ENCODE peak calls at places on chromosomes 13 and 19, in ten cellular contexts. One of them, this sample, is unnamed.

GRCh38 chr19:55228403-55229031 is at the start of gene TMEM86B:
- DNase-seq in upper lobe of right lung: no peak
- DNase-seq in body of pancreas: no peak
- DNase-seq in psoas muscle: no peak
- DNase-seq in lower lobe of right lung: no peak
- DNase-seq in mammary epithelial cell: no peak
- DNase-seq in CD4-positive, CD25-positive, alpha-beta regulatory T cell: no peak
- DNase-seq in H1: no peak
- DNase-seq in left lung: no peak
- DNase-seq in tibial nerve: no peak
- DNase-seq in this sample: no peak

GRCh38 chr19:42191855-42192254 is 25.6 kb downstream of the DEDD2 start:
- DNase-seq in lower lobe of right lung: no peak
- DNase-seq in body of pancreas: peak
- DNase-seq in psoas muscle: no peak
- DNase-seq in mammary epithelial cell: peak
- DNase-seq in upper lobe of right lung: no peak
- DNase-seq in H1: no peak
- DNase-seq in tibial nerve: no peak
- DNase-seq in CD4-positive, CD25-positive, alpha-beta regulatory T cell: no peak
- DNase-seq in left lung: no peak
- DNase-seq in this sample: no peak

GRCh38 chr19:35673121-35673804 is 6.9 kb downstream of the UPK1A start:
- DNase-seq in tibial nerve: no peak
- DNase-seq in H1: peak
- DNase-seq in upper lobe of right lung: peak
- DNase-seq in psoas muscle: peak
- DNase-seq in mammary epithelial cell: peak
- DNase-seq in body of pancreas: peak
- DNase-seq in CD4-positive, CD25-positive, alpha-beta regulatory T cell: no peak
- DNase-seq in left lung: no peak
- DNase-seq in lower lobe of right lung: no peak
- DNase-seq in this sample: no peak

GRCh38 chr13:99766641-99767045 is 204.9 kb downstream of the ZIC5 start:
- DNase-seq in tibial nerve: no peak
- DNase-seq in mammary epithelial cell: no peak
- DNase-seq in left lung: no peak
- DNase-seq in psoas muscle: no peak
- DNase-seq in lower lobe of right lung: no peak
- DNase-seq in H1: peak
- DNase-seq in upper lobe of right lung: no peak
- DNase-seq in body of pancreas: no peak
- DNase-seq in CD4-positive, CD25-positive, alpha-beta regulatory T cell: no peak
- DNase-seq in this sample: no peak

GRCh38 chr19:33293255-33294057 is 8.9 kb downstream of the CEBPA start:
- DNase-seq in lower lobe of right lung: peak
- DNase-seq in H1: no peak
- DNase-seq in body of pancreas: peak
- DNase-seq in CD4-positive, CD25-positive, alpha-beta regulatory T cell: no peak
- DNase-seq in psoas muscle: peak
- DNase-seq in tibial nerve: no peak
- DNase-seq in upper lobe of right lung: peak
- DNase-seq in mammary epithelial cell: peak
- DNase-seq in left lung: no peak
- DNase-seq in this sample: no peak

GRCh38 chr19:12365094-12365371 is 450 bp downstream of the ZNF442 start:
- DNase-seq in upper lobe of right lung: no peak
- DNase-seq in left lung: peak
- DNase-seq in tibial nerve: no peak
- DNase-seq in H1: no peak
- DNase-seq in mammary epithelial cell: peak
- DNase-seq in psoas muscle: no peak
- DNase-seq in body of pancreas: peak
- DNase-seq in lower lobe of right lung: no peak
- DNase-seq in CD4-positive, CD25-positive, alpha-beta regulatory T cell: no peak
- DNase-seq in this sample: peak

GRCh38 chr13:92074658-92075057 is 676.2 kb downstream of the GPC5 start:
- DNase-seq in upper lobe of right lung: no peak
- DNase-seq in left lung: no peak
- DNase-seq in tibial nerve: no peak
- DNase-seq in H1: no peak
- DNase-seq in lower lobe of right lung: no peak
- DNase-seq in body of pancreas: peak
- DNase-seq in mammary epithelial cell: no peak
- DNase-seq in CD4-positive, CD25-positive, alpha-beta regulatory T cell: no peak
- DNase-seq in psoas muscle: no peak
- DNase-seq in this sample: no peak

GRCh38 chr13:91017669-91018053 is 329.8 kb upstream of the MIR17HG start:
- DNase-seq in psoas muscle: no peak
- DNase-seq in upper lobe of right lung: peak
- DNase-seq in CD4-positive, CD25-positive, alpha-beta regulatory T cell: no peak
- DNase-seq in H1: peak
- DNase-seq in left lung: no peak
- DNase-seq in tibial nerve: no peak
- DNase-seq in body of pancreas: peak
- DNase-seq in mammary epithelial cell: peak
- DNase-seq in lower lobe of right lung: no peak
- DNase-seq in this sample: no peak

GRCh38 chr19:11377237-11377636 is 2.8 kb downstream of the SWSAP1 start:
- DNase-seq in body of pancreas: peak
- DNase-seq in lower lobe of right lung: no peak
- DNase-seq in psoas muscle: no peak
- DNase-seq in tibial nerve: peak
- DNase-seq in CD4-positive, CD25-positive, alpha-beta regulatory T cell: no peak
- DNase-seq in mammary epithelial cell: peak
- DNase-seq in upper lobe of right lung: no peak
- DNase-seq in H1: no peak
- DNase-seq in left lung: peak
- DNase-seq in this sample: no peak

GRCh38 chr19:51508059-51508733 is 6.6 kb upstream of the SIGLEC12 start:
- DNase-seq in body of pancreas: no peak
- DNase-seq in H1: no peak
- DNase-seq in left lung: no peak
- DNase-seq in lower lobe of right lung: no peak
- DNase-seq in psoas muscle: no peak
- DNase-seq in tibial nerve: no peak
- DNase-seq in mammary epithelial cell: no peak
- DNase-seq in CD4-positive, CD25-positive, alpha-beta regulatory T cell: no peak
- DNase-seq in upper lobe of right lung: no peak
- DNase-seq in this sample: no peak

GRCh38 chr19:29260477-29261317 is 47.7 kb upstream of the UQCRFS1 start:
- DNase-seq in upper lobe of right lung: no peak
- DNase-seq in left lung: no peak
- DNase-seq in CD4-positive, CD25-positive, alpha-beta regulatory T cell: no peak
- DNase-seq in mammary epithelial cell: no peak
- DNase-seq in psoas muscle: peak
- DNase-seq in lower lobe of right lung: no peak
- DNase-seq in H1: peak
- DNase-seq in tibial nerve: no peak
- DNase-seq in body of pancreas: no peak
- DNase-seq in this sample: no peak

GRCh38 chr13:23889598-23890224 is 511 bp upstream of the MIPEP start:
- DNase-seq in tibial nerve: no peak
- DNase-seq in lower lobe of right lung: no peak
- DNase-seq in upper lobe of right lung: no peak
- DNase-seq in CD4-positive, CD25-positive, alpha-beta regulatory T cell: no peak
- DNase-seq in body of pancreas: no peak
- DNase-seq in left lung: no peak
- DNase-seq in H1: no peak
- DNase-seq in mammary epithelial cell: no peak
- DNase-seq in psoas muscle: no peak
- DNase-seq in this sample: no peak

GRCh38 chr19:32498641-32499200 is 82.3 kb upstream of the PDCD5 start:
- DNase-seq in tibial nerve: no peak
- DNase-seq in left lung: no peak
- DNase-seq in lower lobe of right lung: no peak
- DNase-seq in body of pancreas: no peak
- DNase-seq in mammary epithelial cell: no peak
- DNase-seq in psoas muscle: no peak
- DNase-seq in upper lobe of right lung: no peak
- DNase-seq in H1: no peak
- DNase-seq in CD4-positive, CD25-positive, alpha-beta regulatory T cell: no peak
- DNase-seq in this sample: no peak

GRCh38 chr13:73138276-73138950 is 79.6 kb downstream of the KLF5 start:
- DNase-seq in body of pancreas: peak
- DNase-seq in mammary epithelial cell: no peak
- DNase-seq in upper lobe of right lung: no peak
- DNase-seq in lower lobe of right lung: no peak
- DNase-seq in left lung: peak
- DNase-seq in psoas muscle: no peak
- DNase-seq in H1: no peak
- DNase-seq in CD4-positive, CD25-positive, alpha-beta regulatory T cell: no peak
- DNase-seq in tibial nerve: no peak
- DNase-seq in this sample: no peak

GRCh38 chr13:110713981-110714797 is 689 bp downstream of the ING1 start:
- DNase-seq in psoas muscle: peak
- DNase-seq in lower lobe of right lung: peak
- DNase-seq in left lung: peak
- DNase-seq in H1: peak
- DNase-seq in mammary epithelial cell: peak
- DNase-seq in body of pancreas: peak
- DNase-seq in tibial nerve: peak
- DNase-seq in upper lobe of right lung: peak
- DNase-seq in CD4-positive, CD25-positive, alpha-beta regulatory T cell: peak
- DNase-seq in this sample: peak

GRCh38 chr19:38433268-38433733 is at the start of gene RYR1:
- DNase-seq in psoas muscle: peak
- DNase-seq in lower lobe of right lung: peak
- DNase-seq in H1: peak
- DNase-seq in mammary epithelial cell: no peak
- DNase-seq in tibial nerve: peak
- DNase-seq in upper lobe of right lung: peak
- DNase-seq in body of pancreas: peak
- DNase-seq in left lung: peak
- DNase-seq in CD4-positive, CD25-positive, alpha-beta regulatory T cell: peak
- DNase-seq in this sample: no peak
- H3K27ac ChIP-seq in psoas muscle: peak
- H3K27ac ChIP-seq in lower lobe of right lung: no peak
- H3K27ac ChIP-seq in H1: peak
- H3K27ac ChIP-seq in mammary epithelial cell: no peak
- H3K27ac ChIP-seq in tibial nerve: no peak
- H3K27ac ChIP-seq in upper lobe of right lung: no peak
- H3K27ac ChIP-seq in body of pancreas: no peak
- H3K27ac ChIP-seq in left lung: no peak
- H3K27ac ChIP-seq in CD4-positive, CD25-positive, alpha-beta regulatory T cell: no peak
- H3K27ac ChIP-seq in this sample: no peak

DNA sequence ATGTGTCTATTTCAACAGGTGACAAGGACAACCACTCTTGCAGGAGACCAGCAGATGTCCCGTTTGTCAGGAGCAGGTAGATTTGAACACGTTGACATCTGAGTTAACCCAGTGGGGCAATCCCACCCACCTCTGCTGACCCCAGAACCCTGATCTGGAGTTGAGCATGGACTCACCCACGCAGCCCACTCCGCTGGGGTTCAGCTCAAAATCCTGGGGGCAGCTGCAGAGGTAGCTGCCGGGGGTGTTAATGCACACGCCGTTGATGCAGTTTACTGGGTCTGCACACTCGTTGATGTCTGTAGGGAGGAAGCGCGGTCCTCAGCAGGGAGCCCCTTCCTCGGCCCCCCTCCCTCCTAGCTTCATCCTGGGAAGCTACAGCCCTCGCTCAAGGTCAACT is 39.9 kb downstream of the FBN3 start:
- DNase-seq in psoas muscle: no peak
- DNase-seq in mammary epithelial cell: no peak
- DNase-seq in left lung: no peak
- DNase-seq in body of pancreas: no peak
- DNase-seq in CD4-positive, CD25-positive, alpha-beta regulatory T cell: no peak
- DNase-seq in tibial nerve: no peak
- DNase-seq in upper lobe of right lung: no peak
- DNase-seq in H1: no peak
- DNase-seq in lower lobe of right lung: peak
- DNase-seq in this sample: no peak
- H3K27ac ChIP-seq in psoas muscle: no peak
- H3K27ac ChIP-seq in mammary epithelial cell: no peak
- H3K27ac ChIP-seq in left lung: no peak
- H3K27ac ChIP-seq in body of pancreas: no peak
- H3K27ac ChIP-seq in CD4-positive, CD25-positive, alpha-beta regulatory T cell: no peak
- H3K27ac ChIP-seq in tibial nerve: no peak
- H3K27ac ChIP-seq in upper lobe of right lung: no peak
- H3K27ac ChIP-seq in H1: no peak
- H3K27ac ChIP-seq in lower lobe of right lung: no peak
- H3K27ac ChIP-seq in this sample: no peak

DNA sequence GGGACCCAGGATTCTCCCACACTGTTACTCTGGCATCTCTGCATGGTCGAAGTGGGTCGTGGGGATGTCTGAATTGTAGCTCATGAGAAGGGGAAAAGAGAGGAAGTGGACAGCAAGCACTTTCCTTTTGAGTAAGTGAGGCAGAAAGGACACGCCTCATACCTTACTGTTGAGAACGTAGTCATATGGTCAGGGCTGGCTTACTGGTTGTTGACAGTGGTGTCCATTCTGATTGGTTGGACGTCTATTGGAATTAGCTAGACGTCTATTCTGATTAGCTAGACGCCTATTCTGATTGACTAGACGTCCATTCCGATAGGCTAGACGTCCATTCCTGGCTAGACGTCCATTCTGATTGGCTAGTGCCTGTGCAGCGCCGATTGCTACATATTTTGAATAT is 12.4 kb downstream of the GRIN2D start:
- DNase-seq in body of pancreas: no peak
- DNase-seq in CD4-positive, CD25-positive, alpha-beta regulatory T cell: no peak
- DNase-seq in psoas muscle: no peak
- DNase-seq in lower lobe of right lung: no peak
- DNase-seq in mammary epithelial cell: peak
- DNase-seq in left lung: no peak
- DNase-seq in H1: no peak
- DNase-seq in upper lobe of right lung: no peak
- DNase-seq in tibial nerve: no peak
- DNase-seq in this sample: no peak
- H3K27ac ChIP-seq in body of pancreas: no peak
- H3K27ac ChIP-seq in CD4-positive, CD25-positive, alpha-beta regulatory T cell: no peak
- H3K27ac ChIP-seq in psoas muscle: no peak
- H3K27ac ChIP-seq in lower lobe of right lung: no peak
- H3K27ac ChIP-seq in mammary epithelial cell: no peak
- H3K27ac ChIP-seq in left lung: no peak
- H3K27ac ChIP-seq in H1: no peak
- H3K27ac ChIP-seq in upper lobe of right lung: no peak
- H3K27ac ChIP-seq in tibial nerve: no peak
- H3K27ac ChIP-seq in this sample: no peak

DNA sequence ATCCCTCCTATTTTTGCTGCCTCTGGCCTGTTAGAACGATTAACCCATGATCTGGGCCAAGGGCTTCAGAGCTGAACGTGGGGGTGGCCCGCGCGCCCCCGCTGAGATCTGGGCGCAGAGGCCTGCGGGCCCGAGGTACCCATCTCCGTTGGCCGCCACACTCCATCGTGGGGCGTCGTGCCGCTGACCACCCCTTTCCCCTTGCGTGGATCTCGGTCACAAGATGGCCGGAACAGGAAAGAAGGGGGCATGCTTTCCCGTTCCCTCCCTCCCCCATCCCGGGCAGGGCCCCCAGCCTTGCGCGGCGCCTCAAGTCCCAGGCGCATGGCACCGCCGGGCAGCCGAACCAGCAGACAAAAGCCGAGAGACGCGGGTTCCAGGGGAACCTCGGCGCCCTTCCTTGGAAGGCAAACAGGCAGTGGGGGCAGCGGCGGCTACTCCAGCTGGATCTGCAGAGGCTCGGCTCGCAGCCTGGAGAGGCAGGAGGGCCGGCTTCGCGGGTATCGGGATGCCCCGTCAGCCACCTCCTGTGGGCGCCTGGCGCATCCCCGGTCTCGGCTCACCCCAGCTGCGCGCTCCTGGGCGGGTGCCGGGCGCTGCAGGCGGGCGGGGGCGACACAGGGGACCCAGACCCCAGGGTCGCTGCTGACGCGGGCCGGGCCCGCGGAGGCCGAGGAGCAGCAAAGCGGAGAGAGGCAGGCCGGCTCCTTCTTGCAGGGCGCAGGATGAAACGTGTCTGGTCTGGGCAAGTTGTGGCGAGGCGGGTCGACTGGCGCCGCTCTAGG is 500 bp downstream of the DZIP1 start:
- DNase-seq in body of pancreas: peak
- DNase-seq in psoas muscle: peak
- DNase-seq in tibial nerve: no peak
- DNase-seq in lower lobe of right lung: no peak
- DNase-seq in H1: peak
- DNase-seq in left lung: no peak
- DNase-seq in CD4-positive, CD25-positive, alpha-beta regulatory T cell: no peak
- DNase-seq in mammary epithelial cell: peak
- DNase-seq in upper lobe of right lung: no peak
- DNase-seq in this sample: no peak
- H3K27ac ChIP-seq in body of pancreas: peak
- H3K27ac ChIP-seq in psoas muscle: peak
- H3K27ac ChIP-seq in tibial nerve: no peak
- H3K27ac ChIP-seq in lower lobe of right lung: peak
- H3K27ac ChIP-seq in H1: no peak
- H3K27ac ChIP-seq in left lung: peak
- H3K27ac ChIP-seq in CD4-positive, CD25-positive, alpha-beta regulatory T cell: no peak
- H3K27ac ChIP-seq in mammary epithelial cell: peak
- H3K27ac ChIP-seq in upper lobe of right lung: peak
- H3K27ac ChIP-seq in this sample: peak

This sample was measured in breast epithelium.